ENCODE peak calls at places on chromosomes 16 and 17, in six cellular contexts. One of them, this sample, is unnamed.

GRCh38 chr17:59332890-59333377 is 1.5 kb downstream of the YPEL2 start:
- DNase-seq in gastrocnemius medialis: peak
- DNase-seq in fibroblast of the conjunctiva: no peak
- DNase-seq in NCI-H2081: no peak
- DNase-seq in EL: peak
- DNase-seq in heart right ventricle: peak
- DNase-seq in this sample: peak

GRCh38 chr17:38920374-38921291 is 4.8 kb upstream of the LASP1NB start:
- DNase-seq in NCI-H2081: no peak
- DNase-seq in fibroblast of the conjunctiva: no peak
- DNase-seq in heart right ventricle: no peak
- DNase-seq in EL: no peak
- DNase-seq in gastrocnemius medialis: no peak
- DNase-seq in this sample: no peak

GRCh38 chr17:17913695-17914332 is 58.4 kb downstream of the TOM1L2 start:
- DNase-seq in heart right ventricle: peak
- DNase-seq in NCI-H2081: peak
- DNase-seq in fibroblast of the conjunctiva: peak
- DNase-seq in gastrocnemius medialis: peak
- DNase-seq in EL: peak
- DNase-seq in this sample: peak

GRCh38 chr17:74584714-74585113 is 7.4 kb downstream of the CD300LD start:
- DNase-seq in NCI-H2081: no peak
- DNase-seq in fibroblast of the conjunctiva: no peak
- DNase-seq in gastrocnemius medialis: no peak
- DNase-seq in heart right ventricle: no peak
- DNase-seq in EL: no peak
- DNase-seq in this sample: no peak

GRCh38 chr16:63945805-63946204 is 1176.1 kb downstream of the CDH11 start:
- DNase-seq in gastrocnemius medialis: no peak
- DNase-seq in fibroblast of the conjunctiva: no peak
- DNase-seq in heart right ventricle: no peak
- DNase-seq in EL: no peak
- DNase-seq in NCI-H2081: no peak
- DNase-seq in this sample: peak

GRCh38 chr17:81389585-81389984 is 5.7 kb upstream of the BAHCC1 start:
- DNase-seq in heart right ventricle: no peak
- DNase-seq in gastrocnemius medialis: no peak
- DNase-seq in NCI-H2081: no peak
- DNase-seq in EL: no peak
- DNase-seq in fibroblast of the conjunctiva: no peak
- DNase-seq in this sample: no peak

GRCh38 chr16:23119570-23119969 is 29.7 kb downstream of the USP31 start:
- DNase-seq in fibroblast of the conjunctiva: peak
- DNase-seq in gastrocnemius medialis: no peak
- DNase-seq in NCI-H2081: no peak
- DNase-seq in EL: peak
- DNase-seq in heart right ventricle: no peak
- DNase-seq in this sample: peak

GRCh38 chr17:44738214-44738906 is 20.4 kb upstream of the ADAM11 start:
- DNase-seq in gastrocnemius medialis: no peak
- DNase-seq in EL: no peak
- DNase-seq in fibroblast of the conjunctiva: no peak
- DNase-seq in heart right ventricle: no peak
- DNase-seq in NCI-H2081: no peak
- DNase-seq in this sample: no peak

GRCh38 chr17:3867106-3867505 is 21.1 kb upstream of the NCBP3 start:
- DNase-seq in NCI-H2081: no peak
- DNase-seq in EL: no peak
- DNase-seq in fibroblast of the conjunctiva: no peak
- DNase-seq in gastrocnemius medialis: no peak
- DNase-seq in heart right ventricle: no peak
- DNase-seq in this sample: no peak

GRCh38 chr17:17950806-17951205 is 21.4 kb downstream of the TOM1L2 start:
- DNase-seq in gastrocnemius medialis: no peak
- DNase-seq in fibroblast of the conjunctiva: no peak
- DNase-seq in heart right ventricle: no peak
- DNase-seq in EL: no peak
- DNase-seq in NCI-H2081: no peak
- DNase-seq in this sample: no peak

GRCh38 chr17:9498490-9498889 is 77.1 kb downstream of the STX8 start:
- DNase-seq in fibroblast of the conjunctiva: no peak
- DNase-seq in NCI-H2081: no peak
- DNase-seq in heart right ventricle: no peak
- DNase-seq in gastrocnemius medialis: no peak
- DNase-seq in EL: no peak
- DNase-seq in this sample: no peak

GRCh38 chr17:81831957-81832607 is 1.0 kb downstream of the MCRIP1 start:
- DNase-seq in heart right ventricle: no peak
- DNase-seq in NCI-H2081: peak
- DNase-seq in gastrocnemius medialis: peak
- DNase-seq in EL: peak
- DNase-seq in fibroblast of the conjunctiva: no peak
- DNase-seq in this sample: peak

GRCh38 chr17:57914274-57915147 is 40.7 kb downstream of the CUEDC1 start:
- DNase-seq in fibroblast of the conjunctiva: no peak
- DNase-seq in EL: no peak
- DNase-seq in heart right ventricle: no peak
- DNase-seq in gastrocnemius medialis: no peak
- DNase-seq in NCI-H2081: peak
- DNase-seq in this sample: no peak

GRCh38 chr17:55168970-55169687 is 95.6 kb upstream of the HLF start:
- DNase-seq in heart right ventricle: no peak
- DNase-seq in gastrocnemius medialis: no peak
- DNase-seq in EL: no peak
- DNase-seq in NCI-H2081: no peak
- DNase-seq in fibroblast of the conjunctiva: no peak
- DNase-seq in this sample: no peak

This sample was measured in GM03348.